ENCODE peak calls at places on chromosomes 16 and 17, in eight cellular contexts. F, W, J, K, V, B, X and P are unnamed samples.

GRCh38 chr17:42566873-42567573 is at the start of gene MLX:
- DNase-seq in F (peak), W (peak), J (peak), K (peak), V (peak), B (peak), X (peak), P (peak)

GRCh38 chr17:17714261-17714866 is 33.1 kb downstream of the RAI1 start:
- DNase-seq in F (no peak), W (no peak), J (no peak), K (no peak), V (no peak), B (no peak), X (no peak), P (no peak)

GRCh38 chr16:49312389-49312990 is 30.9 kb upstream of the CBLN1 start:
- DNase-seq in F (no peak), W (no peak), J (no peak), K (peak), V (no peak), B (no peak), X (no peak), P (no peak)

GRCh38 chr17:5769936-5770335 is 185.6 kb upstream of the NLRP1 start:
- DNase-seq in F (no peak), W (no peak), J (no peak), K (peak), V (no peak), B (peak), X (no peak), P (no peak)

GRCh38 chr16:8528471-8528870 is 61.8 kb downstream of the TMEM114 start:
- DNase-seq in F (no peak), W (no peak), J (no peak), K (no peak), V (no peak), B (no peak), X (no peak), P (no peak)

GRCh38 chr16:12754824-12755543 is 48.7 kb downstream of the CPPED1 start:
- DNase-seq in F (no peak), W (no peak), J (no peak), K (no peak), V (no peak), B (peak), X (no peak), P (no peak)

GRCh38 chr16:16184594-16184993 is 38.7 kb downstream of the ABCC6 start:
- DNase-seq in F (no peak), W (no peak), J (no peak), K (no peak), V (no peak), B (no peak), X (no peak), P (no peak)

GRCh38 chr17:57879437-57880085 is 29.7 kb upstream of the MRPS23 start:
- DNase-seq in F (no peak), W (no peak), J (no peak), K (no peak), V (no peak), B (no peak), X (no peak), P (no peak)

GRCh38 chr16:86668136-86668535 is 89.8 kb downstream of the FOXL1 start:
- DNase-seq in F (no peak), W (no peak), J (no peak), K (no peak), V (no peak), B (peak), X (no peak), P (no peak)

GRCh38 chr17:46894476-46895151 is 28.3 kb upstream of the GOSR2 start:
- DNase-seq in F (no peak), W (no peak), J (no peak), K (no peak), V (no peak), B (no peak), X (no peak), P (no peak)